ENCODE peak calls at places on chromosomes 11 and 22, in five cellular contexts. T, V, I, P and E are unnamed samples.

GRCh38 chr11:67273260-67273990 is 7.2 kb downstream of the GRK2 start:
- DNase-seq in P (no peak), V (no peak), I (peak; percentile 56), T (no peak), E (no peak)

GRCh38 chr11:118953265-118953664 is 2.8 kb upstream of the UPK2 start:
- DNase-seq in T (peak; percentile 29), V (no peak), I (peak; percentile 47), P (peak; percentile 68), E (peak; percentile 94)

GRCh38 chr22:31532060-31532459 is 35.7 kb downstream of the SFI1 start:
- DNase-seq in I (no peak), P (no peak), V (no peak), T (no peak), E (no peak)

GRCh38 chr11:16784671-16785070 is 46.2 kb downstream of the C11orf58 start:
- DNase-seq in T (peak; percentile 86), V (no peak), P (no peak), I (no peak), E (no peak)

GRCh38 chr11:12694182-12694531 is 19.9 kb downstream of the TEAD1 start:
- DNase-seq in I (no peak), P (peak; percentile 24), V (no peak), T (peak; percentile 44), E (no peak)

GRCh38 chr11:64234840-64235379 is 526 bp downstream of the VEGFB start:
- DNase-seq in T (peak; percentile 39), I (peak; percentile 65), V (no peak), P (peak; percentile 50), E (no peak)

GRCh38 chr11:67268684-67269268 is 2.5 kb downstream of the GRK2 start:
- DNase-seq in T (no peak), I (no peak), V (no peak), P (no peak), E (no peak)

GRCh38 chr22:33699176-33699575 is 221.1 kb downstream of the LARGE1 start:
- DNase-seq in T (no peak), I (no peak), P (no peak), V (no peak), E (no peak)

GRCh38 chr11:65433657-65434056 is 11.1 kb downstream of the NEAT1 start:
- DNase-seq in T (no peak), V (no peak), I (no peak), P (no peak), E (no peak)

GRCh38 chr22:47095395-47096122 is 333.1 kb downstream of the TBC1D22A start:
- DNase-seq in V (no peak), I (no peak), T (no peak), P (no peak), E (no peak)

GRCh38 chr22:31583861-31584485 is 78.0 kb downstream of the PISD start:
- DNase-seq in T (no peak), P (no peak), V (no peak), I (no peak), E (no peak)

GRCh38 chr11:1402776-1403620 is 13.3 kb downstream of the BRSK2 start:
- DNase-seq in T (no peak), P (no peak), V (no peak), I (peak; percentile 22), E (no peak)

GRCh38 chr22:23166038-23166831 is 14.1 kb upstream of the BCR start:
- DNase-seq in P (no peak), T (no peak), I (no peak), V (no peak), E (no peak)

GRCh38 chr11:10355257-10355661 is 50.4 kb downstream of the ADM start:
- DNase-seq in P (no peak), I (no peak), V (no peak), T (no peak), E (no peak)

GRCh38 chr22:44461614-44462013 is 36.4 kb downstream of the RTL6 start:
- DNase-seq in V (no peak), P (no peak), I (no peak), T (peak; percentile 4), E (no peak)

GRCh38 chr11:34977039-34977906 is 60.9 kb downstream of the PDHX start:
- DNase-seq in T (no peak), P (no peak), I (no peak), V (no peak), E (no peak)

GRCh38 chr11:66987158-66987620 is 12.1 kb downstream of the C11orf86 start:
- DNase-seq in V (no peak), P (no peak), T (no peak), I (no peak), E (no peak)

GRCh38 chr11:9619971-9620370 is 43.9 kb upstream of the SWAP70 start:
- DNase-seq in P (no peak), V (no peak), I (no peak), T (no peak), E (no peak)

GRCh38 chr22:32706149-32706548 is 95.4 kb upstream of the TIMP3 start:
- DNase-seq in I (no peak), V (no peak), T (no peak), P (no peak), E (no peak)

GRCh38 chr11:86674965-86675364 is 2.5 kb upstream of the ME3 start:
- DNase-seq in P (no peak), V (no peak), T (no peak), I (no peak), E (no peak)

GRCh38 chr11:105315287-105315686 is 175.7 kb upstream of the CARD18 start:
- DNase-seq in V (no peak), T (no peak), I (no peak), P (no peak), E (no peak)

GRCh38 chr22:29870574-29870973 is 12.4 kb upstream of the MTMR3 start:
- DNase-seq in I (no peak), P (no peak), V (no peak), T (no peak), E (no peak)

GRCh38 chr11:43830928-43831440 is 49.6 kb upstream of the ALKBH3 start:
- DNase-seq in P (no peak), I (no peak), T (no peak), V (peak; percentile 54), E (peak; percentile 67)

GRCh38 chr11:84628871-84629625 is 998.1 kb downstream of the DLG2 start:
- DNase-seq in V (no peak), T (no peak), P (no peak), I (no peak), E (peak; percentile 44)

GRCh38 chr11:12120031-12121008 is 9.9 kb downstream of the MICAL2 start:
- DNase-seq in V (no peak), T (peak; percentile 80), P (no peak), I (no peak), E (no peak)

GRCh38 chr11:114724916-114725524 is 46.7 kb downstream of the NXPE2 start:
- DNase-seq in I (no peak), P (no peak), V (no peak), T (no peak), E (no peak)

GRCh38 chr11:8092587-8093424 is 11.8 kb downstream of the TUB start:
- DNase-seq in P (peak; percentile 69), T (peak; percentile 78), V (peak; percentile 42), I (peak; percentile 73), E (peak; percentile 73)

GRCh38 chr11:92415246-92415645 is 190.6 kb downstream of the FAT3 start:
- DNase-seq in V (no peak), I (no peak), T (no peak), P (no peak), E (no peak)

GRCh38 chr11:123473941-123474668 is 44.0 kb downstream of the GRAMD1B start:
- DNase-seq in V (no peak), I (no peak), T (no peak), P (no peak), E (no peak)

GRCh38 chr11:126815111-126815510 is 185.5 kb downstream of the KIRREL3 start:
- DNase-seq in T (no peak), I (no peak), P (no peak), V (no peak), E (no peak)

GRCh38 chr11:128246364-128247234 is 340.8 kb downstream of the ETS1 start:
- DNase-seq in I (no peak), V (no peak), T (peak; percentile 40), P (no peak), E (no peak)

GRCh38 chr22:35604671-35605457 is 12.3 kb downstream of the MB start:
- DNase-seq in T (no peak), P (no peak), V (peak; percentile 44), I (no peak), E (no peak)